ENCODE peak calls at places on chromosomes 5 and 9, in six cellular contexts. G is pancreas, A is heart left ventricle, K is HCT116, E is cardiac fibroblast, F is AG04450. L is an unnamed sample.

GRCh38 chr5:95940758-95941682 is 20.6 kb downstream of the ELL2 start:
- DNase-seq in G (no peak), A (no peak), K (no peak), E (peak), F (no peak), L (no peak)

GRCh38 chr5:77295863-77296378 is 85.4 kb downstream of the PDE8B start:
- DNase-seq in G (no peak), A (no peak), K (no peak), E (no peak), F (no peak), L (no peak)

GRCh38 chr9:105243935-105244273 is 547 bp upstream of the SLC44A1 start:
- DNase-seq in G (no peak), A (no peak), K (no peak), E (no peak), F (no peak), L (no peak)

GRCh38 chr9:33044677-33045282 is 19.7 kb downstream of the DNAJA1 start:
- DNase-seq in G (peak), A (no peak), K (no peak), E (peak), F (no peak), L (no peak)

GRCh38 chr9:3012245-3012644 is 168.3 kb upstream of the PUM3 start:
- DNase-seq in G (no peak), A (no peak), K (no peak), E (no peak), F (no peak), L (no peak)

GRCh38 chr9:123678038-123678877 is 251.7 kb downstream of the DENND1A start:
- DNase-seq in G (no peak), A (no peak), K (no peak), E (no peak), F (no peak), L (no peak)

GRCh38 chr5:65506961-65507360 is 25.2 kb upstream of the ADAMTS6 start:
- DNase-seq in G (no peak), A (no peak), K (no peak), E (peak), F (no peak), L (no peak)

GRCh38 chr5:1174122-1174936 is 27.1 kb upstream of the SLC6A19 start:
- DNase-seq in G (peak), A (peak), K (peak), E (peak), F (no peak), L (peak)

GRCh38 chr9:13648676-13649075 is 369.2 kb upstream of the MPDZ start:
- DNase-seq in G (no peak), A (no peak), K (no peak), E (no peak), F (no peak), L (no peak)

GRCh38 chr9:98619788-98620187 is 88.9 kb downstream of the GABBR2 start:
- DNase-seq in G (no peak), A (no peak), K (no peak), E (no peak), F (no peak), L (no peak)

GRCh38 chr5:90338712-90339372 is 70.7 kb downstream of the CETN3 start:
- DNase-seq in G (no peak), A (no peak), K (no peak), E (no peak), F (no peak), L (no peak)

GRCh38 chr5:125455041-125455440 is 708.6 kb upstream of the ZNF608 start:
- DNase-seq in G (no peak), A (no peak), K (no peak), E (peak), F (no peak), L (no peak)

GRCh38 chr9:78515108-78515507 is 218.2 kb downstream of the PSAT1 start:
- DNase-seq in G (no peak), A (no peak), K (no peak), E (no peak), F (no peak), L (no peak)

GRCh38 chr5:54985301-54986268 is at the start of gene ESM1:
- DNase-seq in G (no peak), A (no peak), K (no peak), E (peak), F (peak), L (no peak)

GRCh38 chr9:2461886-2462285 is 159.7 kb upstream of the VLDLR start:
- DNase-seq in G (no peak), A (no peak), K (no peak), E (peak), F (no peak), L (no peak)

GRCh38 chr5:113090336-113091106 is 113.9 kb downstream of the DCP2 start:
- DNase-seq in G (no peak), A (no peak), K (no peak), E (peak), F (no peak), L (no peak)

GRCh38 chr9:101254733-101255473 is 129.9 kb downstream of the BAAT start:
- DNase-seq in G (no peak), A (no peak), K (no peak), E (no peak), F (no peak), L (no peak)

GRCh38 chr5:79456890-79457583 is 56.9 kb downstream of the HOMER1 start:
- DNase-seq in G (no peak), A (no peak), K (no peak), E (no peak), F (no peak), L (no peak)

GRCh38 chr5:22928821-22929482 is 75.8 kb upstream of the CDH12 start:
- DNase-seq in G (no peak), A (no peak), K (no peak), E (no peak), F (no peak), L (no peak)

GRCh38 chr5:756865-757345 is 27.6 kb downstream of the ZDHHC11B start:
- DNase-seq in G (peak), A (peak), K (no peak), E (no peak), F (no peak), L (no peak)

GRCh38 chr5:56461584-56461983 is 228.5 kb upstream of the ANKRD55 start:
- DNase-seq in G (no peak), A (no peak), K (no peak), E (no peak), F (no peak), L (no peak)

GRCh38 chr9:110125207-110125751 is 82.7 kb downstream of the C9orf152 start:
- DNase-seq in G (peak), A (peak), K (no peak), E (peak), F (peak), L (no peak)

GRCh38 chr5:52665544-52665943 is 122.2 kb upstream of the ITGA1 start:
- DNase-seq in G (no peak), A (peak), K (no peak), E (peak), F (no peak), L (no peak)

GRCh38 chr9:132627120-132627519 is 42.7 kb downstream of the DDX31 start:
- DNase-seq in G (no peak), A (no peak), K (no peak), E (no peak), F (no peak), L (no peak)

GRCh38 chr5:57416246-57416996 is 66.2 kb downstream of the ACTBL2 start:
- DNase-seq in G (no peak), A (no peak), K (no peak), E (peak), F (no peak), L (peak)

DNA sequence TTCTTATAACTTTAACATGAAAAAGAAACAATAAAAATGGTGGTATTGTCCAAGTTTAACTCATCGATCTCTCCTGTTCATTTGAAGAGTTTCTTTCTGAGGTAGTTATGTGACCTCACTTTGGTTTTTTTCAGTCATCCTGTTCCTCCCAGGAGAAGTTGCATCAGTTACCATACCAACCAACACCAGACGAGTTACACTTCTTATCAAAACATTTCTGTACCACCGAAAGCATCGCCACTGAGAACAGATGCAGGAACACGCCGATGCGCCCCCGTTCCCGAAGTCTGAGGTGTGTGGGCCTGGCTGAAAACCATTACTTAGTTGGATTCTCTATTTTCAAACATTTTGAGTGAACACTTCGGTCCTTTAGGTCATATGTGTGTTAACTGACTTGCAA is 96.3 kb downstream of the CD180 start:
- DNase-seq in G (no peak), A (no peak), K (no peak), E (no peak), F (no peak), L (no peak)
- H3K4me3 ChIP-seq in G (no peak), A (no peak), K (no peak), E (no peak), F (no peak), L (no peak)

GRCh38 chr5:114363837-114364236 is 2.0 kb downstream of the KCNN2 start:
- DNase-seq in G (no peak), A (no peak), K (no peak), E (no peak), F (no peak), L (no peak)

GRCh38 chr5:114360816-114361723 is 800 bp upstream of the KCNN2 start:
- DNase-seq in G (peak), A (peak), K (no peak), E (no peak), F (no peak), L (no peak)

GRCh38 chr5:114361724-114362196 is at the start of gene KCNN2:
- DNase-seq in G (peak), A (peak), K (no peak), E (peak), F (peak), L (peak)

GRCh38 chr5:114362977-114363721 is 1.3 kb downstream of the KCNN2 start:
- DNase-seq in G (peak), A (peak), K (no peak), E (no peak), F (no peak), L (no peak)

DNA sequence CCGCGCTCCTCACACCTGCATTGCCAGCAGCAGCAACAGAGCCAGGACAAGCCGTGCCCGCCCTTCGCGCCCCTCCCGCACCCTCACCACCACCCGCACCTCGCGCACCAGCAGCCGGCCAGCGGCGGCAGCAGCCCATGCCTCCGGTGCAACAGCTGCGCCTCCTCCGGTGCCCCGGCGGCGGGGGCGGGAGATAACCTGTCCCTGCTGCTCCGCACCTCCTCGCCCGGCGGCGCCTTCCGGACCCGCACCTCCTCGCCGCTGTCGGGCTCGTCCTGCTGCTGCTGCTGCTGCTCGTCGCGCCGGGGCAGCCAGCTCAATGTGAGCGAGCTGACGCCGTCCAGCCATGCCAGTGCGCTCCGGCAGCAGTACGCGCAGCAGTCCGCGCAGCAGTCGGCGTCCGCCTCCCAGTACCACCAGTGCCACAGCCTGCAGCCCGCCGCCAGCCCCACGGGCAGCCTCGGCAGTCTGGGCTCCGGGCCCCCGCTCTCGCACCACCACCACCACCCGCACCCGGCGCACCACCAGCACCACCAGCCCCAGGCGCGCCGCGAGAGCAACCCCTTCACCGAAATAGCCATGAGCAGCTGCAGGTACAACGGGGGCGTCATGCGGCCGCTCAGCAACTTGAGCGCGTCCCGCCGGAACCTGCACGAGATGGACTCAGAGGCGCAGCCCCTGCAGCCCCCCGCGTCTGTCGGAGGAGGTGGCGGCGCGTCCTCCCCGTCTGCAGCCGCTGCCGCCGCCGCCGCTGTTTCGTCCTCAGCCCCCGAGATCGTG is 517 bp downstream of the KCNN2 start:
- DNase-seq in G (no peak), A (no peak), K (no peak), E (peak), F (no peak), L (no peak)
- H3K4me3 ChIP-seq in G (peak), A (peak), K (no peak), E (no peak), F (peak), L (peak)

DNA sequence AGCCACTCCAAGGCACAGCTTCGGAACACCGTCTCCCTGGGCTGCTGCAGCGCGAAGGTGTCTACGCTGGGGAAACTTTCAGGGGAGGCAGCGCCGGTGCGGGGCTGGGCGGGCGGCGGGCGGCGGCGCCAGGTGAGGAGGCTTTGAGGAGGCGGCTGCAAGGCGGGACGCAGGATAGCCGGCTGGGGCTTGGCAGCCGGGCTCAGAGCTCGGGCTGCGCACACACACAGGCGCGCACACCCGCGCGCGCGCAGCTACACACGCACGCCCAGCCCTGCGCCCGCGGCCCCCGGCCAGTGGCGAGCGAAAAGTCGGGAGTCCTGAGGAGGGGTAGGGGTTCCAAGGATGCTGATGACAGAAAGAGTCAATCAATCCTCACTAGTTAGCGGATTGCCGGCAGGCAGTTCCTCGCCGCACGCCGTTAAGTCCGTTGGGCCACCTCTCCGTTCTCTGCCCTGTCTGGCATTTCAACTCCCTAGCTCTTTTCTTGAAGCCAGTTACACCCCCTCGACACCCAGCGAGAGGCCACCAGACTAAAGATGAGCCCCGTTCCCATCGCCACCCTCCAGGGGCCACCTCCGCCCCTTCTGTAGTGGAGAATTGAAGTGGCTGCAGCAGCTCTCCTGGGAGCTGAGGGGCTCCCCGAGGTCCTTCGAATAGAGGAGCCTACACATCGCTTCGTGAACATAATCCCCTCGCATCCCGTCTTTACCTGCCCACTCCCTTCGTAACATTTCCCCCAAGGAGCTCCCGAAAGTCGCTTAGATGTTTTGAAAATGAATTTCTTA is 1640.3 kb upstream of the C9orf72 start:
- DNase-seq in G (peak), A (no peak), K (no peak), E (no peak), F (no peak), L (no peak)
- H3K4me3 ChIP-seq in G (peak), A (peak), K (no peak), E (peak), F (no peak), L (no peak)

GRCh38 chr5:155092318-155092717 is 78.8 kb downstream of the KIF4B start:
- DNase-seq in G (no peak), A (no peak), K (no peak), E (peak), F (no peak), L (no peak)
- H3K4me3 ChIP-seq in G (no peak), A (no peak), K (no peak), E (no peak), F (no peak), L (no peak)

DNA sequence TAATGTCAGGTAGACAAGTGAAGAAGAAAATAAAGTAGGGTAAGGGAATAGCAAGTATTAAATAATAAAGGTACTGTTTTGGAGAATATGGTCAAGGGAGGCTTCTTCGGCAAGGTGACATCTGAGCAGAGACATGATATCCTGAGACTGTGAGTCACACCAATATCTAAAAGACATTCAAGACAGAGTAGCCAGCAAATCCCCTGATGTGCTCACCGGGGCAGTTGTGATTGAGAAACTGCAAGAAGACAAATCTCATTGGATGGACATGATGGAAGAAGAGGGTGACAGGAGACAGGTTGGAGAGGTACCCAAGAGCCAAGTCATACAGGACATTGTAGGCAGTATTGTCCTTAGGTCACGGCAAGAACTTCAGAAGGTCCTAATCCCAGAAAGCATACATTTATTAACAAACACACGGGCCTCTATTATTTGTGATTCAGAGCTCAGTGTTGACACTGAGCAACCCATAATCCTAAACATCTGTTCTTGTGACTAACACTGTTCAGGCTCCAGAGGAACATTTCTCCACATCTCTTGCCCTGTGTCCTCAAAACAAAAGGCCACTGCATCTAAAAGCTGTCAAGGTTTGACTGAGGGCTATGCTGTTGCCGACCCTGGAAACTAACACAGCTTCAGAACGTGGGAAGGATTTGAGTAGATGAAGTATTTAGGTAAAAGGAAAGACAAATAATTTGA is 258.7 kb upstream of the CLINT1 start:
- DNase-seq in G (no peak), A (no peak), K (no peak), E (no peak), F (no peak), L (no peak)
- H3K4me3 ChIP-seq in G (no peak), A (no peak), K (no peak), E (no peak), F (no peak), L (no peak)

GRCh38 chr9:1050125-1050895 is at the start of gene DMRT2:
- DNase-seq in G (peak), A (peak), K (peak), E (peak), F (no peak), L (peak)
- H3K4me3 ChIP-seq in G (no peak), A (peak), K (no peak), E (no peak), F (no peak), L (no peak)

L was measured in HFF-Myc.